ENCODE peak calls at places on chromosomes 5 and 9, in ten cellular contexts. One of them, this sample, is unnamed.

GRCh38 chr9:16262467-16263261 is 607.8 kb downstream of the BNC2 start:
- DNase-seq in progenitor cell of endocrine pancreas: no peak
- DNase-seq in endodermal cell: peak; percentile 85
- DNase-seq in AG09309: no peak
- DNase-seq in GM23338: no peak
- DNase-seq in uterus: no peak
- DNase-seq in heart left ventricle: no peak
- DNase-seq in tibial nerve: no peak
- DNase-seq in astrocyte: no peak
- DNase-seq in right lobe of liver: no peak
- DNase-seq in this sample: no peak

GRCh38 chr5:139342423-139342723 is 719 bp downstream of the PAIP2 start:
- DNase-seq in GM23338: no peak
- DNase-seq in astrocyte: no peak
- DNase-seq in uterus: no peak
- DNase-seq in right lobe of liver: no peak
- DNase-seq in AG09309: no peak
- DNase-seq in heart left ventricle: no peak
- DNase-seq in tibial nerve: no peak
- DNase-seq in progenitor cell of endocrine pancreas: no peak
- DNase-seq in endodermal cell: no peak
- DNase-seq in this sample: no peak

GRCh38 chr5:96601811-96602244 is 60.3 kb upstream of the CAST start:
- DNase-seq in GM23338: peak; percentile 88
- DNase-seq in uterus: peak; percentile 20
- DNase-seq in progenitor cell of endocrine pancreas: peak; percentile 29
- DNase-seq in AG09309: peak; percentile 32
- DNase-seq in endodermal cell: peak; percentile 79
- DNase-seq in right lobe of liver: peak; percentile 55
- DNase-seq in astrocyte: peak; percentile 40
- DNase-seq in tibial nerve: no peak
- DNase-seq in heart left ventricle: no peak
- DNase-seq in this sample: peak; percentile 49

GRCh38 chr9:98134702-98135557 is 15.9 kb upstream of the TRIM14 start:
- DNase-seq in uterus: no peak
- DNase-seq in right lobe of liver: peak; percentile 36
- DNase-seq in astrocyte: no peak
- DNase-seq in GM23338: no peak
- DNase-seq in endodermal cell: peak; percentile 20
- DNase-seq in AG09309: no peak
- DNase-seq in heart left ventricle: no peak
- DNase-seq in tibial nerve: no peak
- DNase-seq in progenitor cell of endocrine pancreas: no peak
- DNase-seq in this sample: no peak

GRCh38 chr5:167415779-167416761 is 875.4 kb upstream of the WWC1 start:
- DNase-seq in heart left ventricle: no peak
- DNase-seq in uterus: no peak
- DNase-seq in tibial nerve: no peak
- DNase-seq in progenitor cell of endocrine pancreas: no peak
- DNase-seq in endodermal cell: no peak
- DNase-seq in GM23338: no peak
- DNase-seq in AG09309: no peak
- DNase-seq in right lobe of liver: no peak
- DNase-seq in astrocyte: no peak
- DNase-seq in this sample: no peak

GRCh38 chr9:131843989-131844744 is 104.3 kb upstream of the RAPGEF1 start:
- DNase-seq in endodermal cell: no peak
- DNase-seq in tibial nerve: no peak
- DNase-seq in astrocyte: no peak
- DNase-seq in GM23338: no peak
- DNase-seq in heart left ventricle: no peak
- DNase-seq in AG09309: no peak
- DNase-seq in uterus: no peak
- DNase-seq in progenitor cell of endocrine pancreas: no peak
- DNase-seq in right lobe of liver: no peak
- DNase-seq in this sample: no peak

GRCh38 chr5:156327306-156327705 is 342 bp downstream of the SGCD start:
- DNase-seq in heart left ventricle: no peak
- DNase-seq in AG09309: no peak
- DNase-seq in progenitor cell of endocrine pancreas: no peak
- DNase-seq in uterus: no peak
- DNase-seq in endodermal cell: no peak
- DNase-seq in GM23338: no peak
- DNase-seq in astrocyte: no peak
- DNase-seq in right lobe of liver: no peak
- DNase-seq in tibial nerve: no peak
- DNase-seq in this sample: no peak

GRCh38 chr9:99878651-99879050 is 27.8 kb upstream of the STX17 start:
- DNase-seq in uterus: no peak
- DNase-seq in tibial nerve: no peak
- DNase-seq in astrocyte: peak; percentile 25
- DNase-seq in heart left ventricle: no peak
- DNase-seq in GM23338: no peak
- DNase-seq in endodermal cell: no peak
- DNase-seq in progenitor cell of endocrine pancreas: no peak
- DNase-seq in AG09309: no peak
- DNase-seq in right lobe of liver: no peak
- DNase-seq in this sample: no peak

GRCh38 chr5:171201285-171201684 is 107.8 kb upstream of the TLX3 start:
- DNase-seq in right lobe of liver: no peak
- DNase-seq in astrocyte: no peak
- DNase-seq in heart left ventricle: no peak
- DNase-seq in AG09309: no peak
- DNase-seq in GM23338: peak; percentile 12
- DNase-seq in tibial nerve: no peak
- DNase-seq in uterus: no peak
- DNase-seq in progenitor cell of endocrine pancreas: no peak
- DNase-seq in endodermal cell: no peak
- DNase-seq in this sample: peak; percentile 15

GRCh38 chr5:7770436-7770835 is 80.5 kb downstream of the CFAP90 start:
- DNase-seq in tibial nerve: no peak
- DNase-seq in heart left ventricle: no peak
- DNase-seq in astrocyte: no peak
- DNase-seq in AG09309: no peak
- DNase-seq in progenitor cell of endocrine pancreas: no peak
- DNase-seq in uterus: no peak
- DNase-seq in GM23338: no peak
- DNase-seq in endodermal cell: no peak
- DNase-seq in right lobe of liver: no peak
- DNase-seq in this sample: no peak

GRCh38 chr9:133236291-133237071 is 27.4 kb upstream of the OBP2B start:
- DNase-seq in astrocyte: no peak
- DNase-seq in tibial nerve: no peak
- DNase-seq in progenitor cell of endocrine pancreas: no peak
- DNase-seq in right lobe of liver: no peak
- DNase-seq in endodermal cell: no peak
- DNase-seq in uterus: peak; percentile 14
- DNase-seq in AG09309: no peak
- DNase-seq in GM23338: no peak
- DNase-seq in heart left ventricle: no peak
- DNase-seq in this sample: no peak

GRCh38 chr9:21102311-21102710 is 24.6 kb upstream of the IFNB1 start:
- DNase-seq in uterus: no peak
- DNase-seq in GM23338: no peak
- DNase-seq in right lobe of liver: no peak
- DNase-seq in AG09309: no peak
- DNase-seq in heart left ventricle: no peak
- DNase-seq in endodermal cell: no peak
- DNase-seq in astrocyte: peak; percentile 9
- DNase-seq in progenitor cell of endocrine pancreas: no peak
- DNase-seq in tibial nerve: no peak
- DNase-seq in this sample: no peak

GRCh38 chr5:99004960-99005359 is 76.2 kb upstream of the CHD1 start:
- DNase-seq in AG09309: no peak
- DNase-seq in heart left ventricle: no peak
- DNase-seq in uterus: no peak
- DNase-seq in endodermal cell: no peak
- DNase-seq in GM23338: no peak
- DNase-seq in astrocyte: no peak
- DNase-seq in right lobe of liver: no peak
- DNase-seq in progenitor cell of endocrine pancreas: no peak
- DNase-seq in tibial nerve: no peak
- DNase-seq in this sample: no peak

GRCh38 chr5:179131886-179132585 is 71.9 kb downstream of the ZNF354C start:
- DNase-seq in endodermal cell: peak; percentile 32
- DNase-seq in progenitor cell of endocrine pancreas: no peak
- DNase-seq in uterus: no peak
- DNase-seq in heart left ventricle: no peak
- DNase-seq in right lobe of liver: peak; percentile 32
- DNase-seq in AG09309: no peak
- DNase-seq in GM23338: no peak
- DNase-seq in astrocyte: no peak
- DNase-seq in tibial nerve: no peak
- DNase-seq in this sample: no peak

GRCh38 chr5:1321576-1321975 is 23.3 kb downstream of the CLPTM1L start:
- DNase-seq in GM23338: no peak
- DNase-seq in right lobe of liver: no peak
- DNase-seq in astrocyte: no peak
- DNase-seq in progenitor cell of endocrine pancreas: no peak
- DNase-seq in AG09309: no peak
- DNase-seq in tibial nerve: no peak
- DNase-seq in heart left ventricle: no peak
- DNase-seq in endodermal cell: peak; percentile 31
- DNase-seq in uterus: no peak
- DNase-seq in this sample: no peak

GRCh38 chr5:1317921-1318565 is 23.2 kb upstream of the TERT start:
- DNase-seq in GM23338: no peak
- DNase-seq in astrocyte: no peak
- DNase-seq in right lobe of liver: no peak
- DNase-seq in tibial nerve: no peak
- DNase-seq in endodermal cell: peak; percentile 26
- DNase-seq in uterus: no peak
- DNase-seq in heart left ventricle: peak; percentile 18
- DNase-seq in AG09309: no peak
- DNase-seq in progenitor cell of endocrine pancreas: no peak
- DNase-seq in this sample: no peak

GRCh38 chr5:1320436-1321344 is 24.2 kb downstream of the CLPTM1L start:
- DNase-seq in endodermal cell: peak; percentile 42
- DNase-seq in right lobe of liver: no peak
- DNase-seq in tibial nerve: no peak
- DNase-seq in uterus: peak; percentile 10
- DNase-seq in astrocyte: no peak
- DNase-seq in GM23338: no peak
- DNase-seq in AG09309: no peak
- DNase-seq in heart left ventricle: peak; percentile 16
- DNase-seq in progenitor cell of endocrine pancreas: no peak
- DNase-seq in this sample: no peak

GRCh38 chr5:1318659-1319251 is 23.9 kb upstream of the TERT start:
- DNase-seq in astrocyte: no peak
- DNase-seq in AG09309: no peak
- DNase-seq in right lobe of liver: no peak
- DNase-seq in heart left ventricle: peak; percentile 21
- DNase-seq in endodermal cell: peak; percentile 26
- DNase-seq in tibial nerve: no peak
- DNase-seq in GM23338: no peak
- DNase-seq in progenitor cell of endocrine pancreas: no peak
- DNase-seq in uterus: peak; percentile 12
- DNase-seq in this sample: no peak

GRCh38 chr5:1319436-1320343 is 24.8 kb upstream of the TERT start:
- DNase-seq in tibial nerve: no peak
- DNase-seq in uterus: no peak
- DNase-seq in AG09309: no peak
- DNase-seq in astrocyte: no peak
- DNase-seq in GM23338: no peak
- DNase-seq in right lobe of liver: peak; percentile 42
- DNase-seq in progenitor cell of endocrine pancreas: no peak
- DNase-seq in heart left ventricle: no peak
- DNase-seq in endodermal cell: peak; percentile 35
- DNase-seq in this sample: no peak
- TF ChIP-seq CTCF in tibial nerve: no peak
- TF ChIP-seq CTCF in uterus: no peak
- TF ChIP-seq CTCF in AG09309: no peak
- TF ChIP-seq CTCF in astrocyte: no peak
- TF ChIP-seq CTCF in GM23338: no peak
- TF ChIP-seq CTCF in right lobe of liver: no peak
- TF ChIP-seq CTCF in progenitor cell of endocrine pancreas: peak; percentile 9
- TF ChIP-seq CTCF in heart left ventricle: no peak
- TF ChIP-seq CTCF in endodermal cell: peak; percentile 24
- TF ChIP-seq CTCF in this sample: no peak

DNA sequence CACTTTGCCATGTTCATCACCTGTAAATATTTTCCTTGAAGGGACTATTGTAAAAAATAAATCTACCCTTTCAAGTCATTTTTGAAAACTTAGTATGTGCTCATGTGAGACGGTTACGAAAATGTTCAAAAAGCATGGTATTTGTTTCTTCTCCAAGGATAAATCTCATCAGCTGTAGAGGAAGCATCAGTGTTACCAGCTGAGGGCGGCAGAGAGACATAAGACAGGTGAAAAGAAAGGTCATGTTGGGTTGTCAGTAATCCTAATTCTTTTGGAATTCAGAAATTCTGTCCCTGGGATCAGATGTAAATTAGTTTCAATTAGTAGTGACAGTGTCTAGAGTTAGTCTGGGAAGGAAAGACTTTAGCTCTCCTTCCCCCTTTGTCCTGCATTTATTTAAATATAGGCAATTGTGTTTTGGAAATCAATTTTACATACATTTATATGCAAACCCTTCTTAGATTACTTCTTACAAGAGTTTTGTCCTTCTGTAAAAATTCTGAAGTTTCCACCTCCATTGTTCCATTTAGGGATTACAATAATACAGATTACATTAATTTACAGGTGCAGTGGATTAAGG is 791.9 kb upstream of the CDH6 start:
- DNase-seq in endodermal cell: peak; percentile 88
- DNase-seq in astrocyte: peak; percentile 18
- DNase-seq in tibial nerve: no peak
- DNase-seq in AG09309: no peak
- DNase-seq in right lobe of liver: peak; percentile 64
- DNase-seq in heart left ventricle: peak; percentile 28
- DNase-seq in progenitor cell of endocrine pancreas: peak; percentile 31
- DNase-seq in uterus: no peak
- DNase-seq in GM23338: peak; percentile 85
- DNase-seq in this sample: peak; percentile 55
- TF ChIP-seq CTCF in endodermal cell: peak; percentile 87
- TF ChIP-seq CTCF in astrocyte: peak; percentile 69
- TF ChIP-seq CTCF in tibial nerve: no peak
- TF ChIP-seq CTCF in AG09309: no peak
- TF ChIP-seq CTCF in right lobe of liver: peak; percentile 64
- TF ChIP-seq CTCF in heart left ventricle: peak; percentile 51
- TF ChIP-seq CTCF in progenitor cell of endocrine pancreas: peak; percentile 80
- TF ChIP-seq CTCF in uterus: no peak
- TF ChIP-seq CTCF in GM23338: peak; percentile 74
- TF ChIP-seq CTCF in this sample: peak; percentile 60

GRCh38 chr9:109182940-109183798 is 16.1 kb upstream of the FRRS1L start:
- DNase-seq in uterus: no peak
- DNase-seq in right lobe of liver: peak; percentile 58
- DNase-seq in endodermal cell: peak; percentile 79
- DNase-seq in AG09309: no peak
- DNase-seq in GM23338: peak; percentile 73
- DNase-seq in astrocyte: peak; percentile 15
- DNase-seq in heart left ventricle: peak; percentile 33
- DNase-seq in tibial nerve: no peak
- DNase-seq in progenitor cell of endocrine pancreas: no peak
- DNase-seq in this sample: peak; percentile 25
- TF ChIP-seq CTCF in uterus: no peak
- TF ChIP-seq CTCF in right lobe of liver: peak; percentile 48
- TF ChIP-seq CTCF in endodermal cell: peak; percentile 69
- TF ChIP-seq CTCF in AG09309: peak; percentile 60
- TF ChIP-seq CTCF in GM23338: peak; percentile 69
- TF ChIP-seq CTCF in astrocyte: peak; percentile 35
- TF ChIP-seq CTCF in heart left ventricle: peak; percentile 32
- TF ChIP-seq CTCF in tibial nerve: no peak
- TF ChIP-seq CTCF in progenitor cell of endocrine pancreas: peak; percentile 52
- TF ChIP-seq CTCF in this sample: peak; percentile 32

GRCh38 chr9:126599047-126599650 is 14.6 kb upstream of the LMX1B start:
- DNase-seq in progenitor cell of endocrine pancreas: no peak
- DNase-seq in uterus: no peak
- DNase-seq in astrocyte: no peak
- DNase-seq in tibial nerve: no peak
- DNase-seq in right lobe of liver: no peak
- DNase-seq in endodermal cell: peak; percentile 87
- DNase-seq in AG09309: no peak
- DNase-seq in heart left ventricle: no peak
- DNase-seq in GM23338: peak; percentile 69
- DNase-seq in this sample: no peak
- TF ChIP-seq CTCF in progenitor cell of endocrine pancreas: peak; percentile 42
- TF ChIP-seq CTCF in uterus: no peak
- TF ChIP-seq CTCF in astrocyte: no peak
- TF ChIP-seq CTCF in tibial nerve: no peak
- TF ChIP-seq CTCF in right lobe of liver: peak; percentile 5
- TF ChIP-seq CTCF in endodermal cell: peak; percentile 84
- TF ChIP-seq CTCF in AG09309: peak; percentile 28
- TF ChIP-seq CTCF in heart left ventricle: no peak
- TF ChIP-seq CTCF in GM23338: peak; percentile 80
- TF ChIP-seq CTCF in this sample: peak; percentile 38

This sample was measured in nephron progenitor cell.